ENCODE peak calls at places on chromosome 22, in five cellular contexts. One of them, this sample, is unnamed. For H3K4me1, the result is how much of the 10 kb centered on the place peaks cover.

GRCh38 chr22:42171946-42172345 is 41.3 kb upstream of the CYP2D6 start:
- DNase-seq in fibroblast of lung: no peak
- DNase-seq in SJSA1: no peak
- DNase-seq in uterus: no peak
- DNase-seq in prostate gland: no peak
- DNase-seq in this sample: no peak

GRCh38 chr22:40560551-40560950 is 76.0 kb downstream of the MRTFA start:
- DNase-seq in prostate gland: no peak
- DNase-seq in SJSA1: no peak
- DNase-seq in uterus: no peak
- DNase-seq in fibroblast of lung: peak
- DNase-seq in this sample: no peak

GRCh38 chr22:47329727-47330653 is 567.5 kb downstream of the TBC1D22A start:
- DNase-seq in SJSA1: no peak
- DNase-seq in prostate gland: no peak
- DNase-seq in fibroblast of lung: no peak
- DNase-seq in uterus: no peak
- DNase-seq in this sample: no peak

GRCh38 chr22:48711669-48712068 is 1116.0 kb downstream of the BRD1 start:
- DNase-seq in fibroblast of lung: no peak
- DNase-seq in SJSA1: no peak
- DNase-seq in prostate gland: no peak
- DNase-seq in uterus: no peak
- DNase-seq in this sample: no peak

GRCh38 chr22:31179345-31179744 is 19.4 kb downstream of the RNF185 start:
- DNase-seq in fibroblast of lung: peak
- DNase-seq in uterus: no peak
- DNase-seq in SJSA1: peak
- DNase-seq in prostate gland: peak
- DNase-seq in this sample: no peak

GRCh38 chr22:50138988-50139387 is 31.5 kb upstream of the PANX2 start:
- DNase-seq in fibroblast of lung: no peak
- DNase-seq in SJSA1: no peak
- DNase-seq in prostate gland: no peak
- DNase-seq in uterus: no peak
- DNase-seq in this sample: no peak

GRCh38 chr22:19270873-19271272 is 20.6 kb downstream of the CLTCL1 start:
- DNase-seq in uterus: no peak
- DNase-seq in fibroblast of lung: no peak
- DNase-seq in SJSA1: no peak
- DNase-seq in prostate gland: no peak
- DNase-seq in this sample: no peak

GRCh38 chr22:32352681-32353080 is 5.0 kb upstream of the RFPL3 start:
- DNase-seq in prostate gland: no peak
- DNase-seq in SJSA1: no peak
- DNase-seq in uterus: no peak
- DNase-seq in fibroblast of lung: no peak
- DNase-seq in this sample: no peak

GRCh38 chr22:49966716-49967332 is 6.3 kb downstream of the PIM3 start:
- DNase-seq in uterus: peak
- DNase-seq in SJSA1: no peak
- DNase-seq in fibroblast of lung: no peak
- DNase-seq in prostate gland: no peak
- DNase-seq in this sample: peak

GRCh38 chr22:27453688-27454087 is 347.9 kb downstream of the MN1 start:
- DNase-seq in uterus: no peak
- DNase-seq in fibroblast of lung: no peak
- DNase-seq in prostate gland: no peak
- DNase-seq in SJSA1: no peak
- DNase-seq in this sample: no peak

GRCh38 chr22:24137595-24137994 is 43.7 kb upstream of the SUSD2 start:
- DNase-seq in uterus: peak
- DNase-seq in SJSA1: no peak
- DNase-seq in prostate gland: no peak
- DNase-seq in fibroblast of lung: peak
- DNase-seq in this sample: no peak

GRCh38 chr22:42758929-42759629 is 38.4 kb upstream of the A4GALT start:
- DNase-seq in fibroblast of lung: peak
- DNase-seq in SJSA1: peak
- DNase-seq in uterus: no peak
- DNase-seq in prostate gland: no peak
- DNase-seq in this sample: no peak

GRCh38 chr22:41619979-41620645 is 731 bp downstream of the DESI1 start:
- DNase-seq in prostate gland: peak
- DNase-seq in fibroblast of lung: no peak
- DNase-seq in SJSA1: peak
- DNase-seq in uterus: peak
- DNase-seq in this sample: peak

GRCh38 chr22:50318356-50318697 is 8.5 kb downstream of the DENND6B start:
- DNase-seq in uterus: no peak
- DNase-seq in SJSA1: no peak
- DNase-seq in prostate gland: no peak
- DNase-seq in fibroblast of lung: no peak
- DNase-seq in this sample: no peak

GRCh38 chr22:42922374-42923177 is 65.5 kb upstream of the ARFGAP3 start:
- DNase-seq in uterus: no peak
- DNase-seq in prostate gland: no peak
- DNase-seq in fibroblast of lung: no peak
- DNase-seq in SJSA1: no peak
- DNase-seq in this sample: no peak

GRCh38 chr22:39710380-39711117 is 140.0 kb downstream of the CACNA1I start:
- DNase-seq in uterus: no peak
- DNase-seq in prostate gland: no peak
- DNase-seq in SJSA1: no peak
- DNase-seq in fibroblast of lung: peak
- DNase-seq in this sample: no peak

GRCh38 chr22:39873963-39874362 is 19.6 kb downstream of the ENTHD1 start:
- DNase-seq in SJSA1: no peak
- DNase-seq in uterus: no peak
- DNase-seq in fibroblast of lung: peak
- DNase-seq in prostate gland: no peak
- DNase-seq in this sample: no peak

GRCh38 chr22:26481694-26482093 is 1.9 kb downstream of the HPS4 start:
- DNase-seq in prostate gland: no peak
- DNase-seq in fibroblast of lung: no peak
- DNase-seq in uterus: no peak
- DNase-seq in SJSA1: no peak
- DNase-seq in this sample: no peak

GRCh38 chr22:37562049-37562784 is 1.9 kb downstream of the CDC42EP1 start:
- DNase-seq in prostate gland: no peak
- DNase-seq in SJSA1: no peak
- DNase-seq in uterus: no peak
- DNase-seq in fibroblast of lung: no peak
- DNase-seq in this sample: no peak
- H3K4me3 ChIP-seq in prostate gland: peak
- H3K4me3 ChIP-seq in SJSA1: peak
- H3K4me3 ChIP-seq in uterus: peak
- H3K4me3 ChIP-seq in fibroblast of lung: peak
- H3K4me3 ChIP-seq in this sample: peak

DNA sequence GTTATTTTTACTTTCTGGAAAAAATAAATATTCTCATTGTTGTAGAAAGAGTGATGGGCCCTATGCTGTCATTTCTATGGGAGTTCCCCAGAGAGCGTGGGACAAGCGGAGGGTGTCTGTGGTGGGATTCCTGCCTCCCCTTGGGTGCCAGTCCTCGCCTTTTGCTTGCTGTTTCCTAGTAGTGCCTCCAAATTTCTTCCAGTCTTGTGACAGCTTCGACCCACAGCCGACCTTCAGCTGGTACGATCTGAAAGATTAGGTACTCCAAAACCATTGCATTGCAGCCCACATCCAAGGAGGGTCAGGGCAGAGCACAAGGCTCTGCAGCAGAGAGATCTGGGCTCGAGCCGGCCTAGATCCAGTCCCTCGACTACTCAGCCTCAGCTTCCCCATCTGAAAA is 58.9 kb upstream of the EMID1 start:
- DNase-seq in SJSA1: no peak
- DNase-seq in fibroblast of lung: no peak
- DNase-seq in prostate gland: no peak
- DNase-seq in uterus: no peak
- DNase-seq in this sample: peak
- H3K4me1 ChIP-seq in SJSA1: under half
- H3K4me1 ChIP-seq in fibroblast of lung: under half
- H3K4me1 ChIP-seq in prostate gland: under half
- H3K4me1 ChIP-seq in uterus: under half
- H3K4me1 ChIP-seq in this sample: under half

GRCh38 chr22:17883356-17883755 is 109.1 kb upstream of the BID start:
- DNase-seq in fibroblast of lung: no peak
- DNase-seq in prostate gland: no peak
- DNase-seq in SJSA1: no peak
- DNase-seq in uterus: no peak
- DNase-seq in this sample: no peak
- H3K27ac ChIP-seq in fibroblast of lung: no peak
- H3K27ac ChIP-seq in prostate gland: peak
- H3K27ac ChIP-seq in SJSA1: no peak
- H3K27ac ChIP-seq in uterus: no peak
- H3K27ac ChIP-seq in this sample: no peak

GRCh38 chr22:45497268-45497667 is 5.4 kb upstream of the FBLN1 start:
- DNase-seq in fibroblast of lung: no peak
- DNase-seq in SJSA1: no peak
- DNase-seq in uterus: no peak
- DNase-seq in prostate gland: no peak
- DNase-seq in this sample: no peak
- H3K4me3 ChIP-seq in fibroblast of lung: peak
- H3K4me3 ChIP-seq in SJSA1: no peak
- H3K4me3 ChIP-seq in uterus: no peak
- H3K4me3 ChIP-seq in prostate gland: no peak
- H3K4me3 ChIP-seq in this sample: no peak

DNA sequence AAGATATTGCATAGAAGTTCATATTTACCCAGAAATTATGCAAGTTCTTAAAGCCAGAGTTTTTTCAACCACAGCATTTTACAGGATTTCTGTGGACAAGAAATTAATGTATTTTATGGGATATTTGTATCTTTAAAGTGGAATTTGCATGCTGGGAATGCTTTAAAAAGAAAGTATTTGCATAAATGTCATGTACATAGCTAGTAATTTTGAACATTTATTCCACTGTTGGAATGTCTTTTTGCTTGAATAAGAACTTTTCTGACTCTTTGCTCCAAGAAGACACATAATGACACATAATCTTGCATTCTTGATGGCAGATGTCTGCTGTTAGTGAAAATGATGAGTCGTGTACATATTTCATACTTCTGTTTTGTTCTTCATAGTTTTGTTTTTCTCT is 66.6 kb downstream of the ATXN10 start:
- DNase-seq in fibroblast of lung: no peak
- DNase-seq in uterus: no peak
- DNase-seq in SJSA1: no peak
- DNase-seq in prostate gland: no peak
- DNase-seq in this sample: no peak
- H3K4me1 ChIP-seq in fibroblast of lung: under half
- H3K4me1 ChIP-seq in uterus: under half
- H3K4me1 ChIP-seq in SJSA1: under half
- H3K4me1 ChIP-seq in prostate gland: under half
- H3K4me1 ChIP-seq in this sample: under half

GRCh38 chr22:37282385-37282677 is at the start of gene CYTH4:
- DNase-seq in uterus: no peak
- DNase-seq in SJSA1: no peak
- DNase-seq in prostate gland: no peak
- DNase-seq in fibroblast of lung: no peak
- DNase-seq in this sample: peak

GRCh38 chr22:37279469-37279868 is 2.8 kb upstream of the CYTH4 start:
- DNase-seq in SJSA1: peak
- DNase-seq in uterus: no peak
- DNase-seq in prostate gland: no peak
- DNase-seq in fibroblast of lung: peak
- DNase-seq in this sample: no peak

GRCh38 chr22:37280718-37281117 is 1.6 kb upstream of the CYTH4 start:
- DNase-seq in uterus: no peak
- DNase-seq in prostate gland: no peak
- DNase-seq in SJSA1: no peak
- DNase-seq in fibroblast of lung: no peak
- DNase-seq in this sample: no peak

GRCh38 chr22:37281646-37282384 is 493 bp upstream of the CYTH4 start:
- DNase-seq in SJSA1: no peak
- DNase-seq in prostate gland: no peak
- DNase-seq in fibroblast of lung: no peak
- DNase-seq in uterus: no peak
- DNase-seq in this sample: no peak

DNA sequence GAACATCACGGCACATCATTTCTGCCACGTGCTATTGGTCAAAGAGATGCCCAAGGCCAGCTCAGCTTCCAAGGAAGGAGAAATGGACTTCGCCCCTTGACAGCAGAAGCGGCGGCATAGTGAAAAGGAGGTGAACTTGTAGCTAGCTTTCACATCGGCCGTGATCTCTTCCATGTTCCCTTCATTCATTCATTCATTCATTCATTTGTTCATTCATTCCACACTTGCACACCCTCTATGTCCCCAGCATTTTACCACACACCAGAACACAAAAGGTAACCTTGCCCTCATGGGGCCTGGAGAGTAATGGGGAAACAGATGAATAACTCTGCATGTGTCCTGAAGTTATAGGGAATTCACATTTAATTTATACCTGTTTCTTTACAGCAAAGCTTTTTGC is 1.1 kb upstream of the CYTH4 start:
- DNase-seq in uterus: no peak
- DNase-seq in SJSA1: no peak
- DNase-seq in fibroblast of lung: no peak
- DNase-seq in prostate gland: no peak
- DNase-seq in this sample: no peak
- H3K27ac ChIP-seq in uterus: no peak
- H3K27ac ChIP-seq in SJSA1: no peak
- H3K27ac ChIP-seq in fibroblast of lung: no peak
- H3K27ac ChIP-seq in prostate gland: no peak
- H3K27ac ChIP-seq in this sample: no peak

GRCh38 chr22:44871782-44872181 is 119.4 kb downstream of the ARHGAP8 start:
- DNase-seq in prostate gland: no peak
- DNase-seq in fibroblast of lung: no peak
- DNase-seq in uterus: no peak
- DNase-seq in SJSA1: no peak
- DNase-seq in this sample: no peak
- H3K4me3 ChIP-seq in prostate gland: no peak
- H3K4me3 ChIP-seq in fibroblast of lung: no peak
- H3K4me3 ChIP-seq in uterus: no peak
- H3K4me3 ChIP-seq in SJSA1: no peak
- H3K4me3 ChIP-seq in this sample: no peak

GRCh38 chr22:46114518-46115387 is 35.6 kb upstream of the PPARA start:
- DNase-seq in SJSA1: peak
- DNase-seq in uterus: peak
- DNase-seq in prostate gland: no peak
- DNase-seq in fibroblast of lung: no peak
- DNase-seq in this sample: no peak
- H3K4me1 ChIP-seq in SJSA1: under half
- H3K4me1 ChIP-seq in uterus: under half
- H3K4me1 ChIP-seq in prostate gland: under half
- H3K4me1 ChIP-seq in fibroblast of lung: half or more
- H3K4me1 ChIP-seq in this sample: half or more

This sample was measured in stomach.